ENCODE peak calls at places on chromosomes 4 and X, in seven cellular contexts. U, I, W, V, Q, F and G are unnamed samples.

GRCh38 chr4:22345055-22345454 is 170.8 kb downstream of the ADGRA3 start:
- DNase-seq in U (no peak), I (no peak), W (no peak), V (no peak), Q (no peak), F (no peak), G (no peak)

GRCh38 chr4:140326395-140326993 is 47.0 kb upstream of the SCOC start:
- DNase-seq in U (peak), I (no peak), W (peak), V (no peak), Q (no peak), F (peak), G (peak)

GRCh38 chr4:139552506-139552905 is 3.5 kb downstream of the SETD7 start:
- DNase-seq in U (no peak), I (no peak), W (no peak), V (no peak), Q (no peak), F (no peak), G (no peak)

GRCh38 chrX:67351411-67351810 is 192.4 kb upstream of the AR start:
- DNase-seq in U (no peak), I (no peak), W (no peak), V (no peak), Q (no peak), F (no peak), G (no peak)

GRCh38 chr4:53055274-53055673 is 193.2 kb downstream of the RASL11B start:
- DNase-seq in U (no peak), I (no peak), W (no peak), V (no peak), Q (peak), F (no peak), G (no peak)

GRCh38 chr4:99087887-99088484 is 602 bp downstream of the ADH5 start:
- DNase-seq in U (peak), I (no peak), W (peak), V (no peak), Q (peak), F (peak), G (no peak)

GRCh38 chr4:109730294-109731051 is 603 bp upstream of the PLA2G12A start:
- DNase-seq in U (peak), I (no peak), W (peak), V (no peak), Q (peak), F (peak), G (no peak)

GRCh38 chrX:64976673-64977040 is 407 bp upstream of the ZC4H2 start:
- DNase-seq in U (no peak), I (no peak), W (no peak), V (no peak), Q (no peak), F (no peak), G (no peak)

GRCh38 chr4:10115657-10116624 is 658 bp downstream of the WDR1 start:
- DNase-seq in U (peak), I (peak), W (no peak), V (peak), Q (no peak), F (peak), G (no peak)

GRCh38 chr4:77827343-77827742 is 8.2 kb upstream of the CNOT6L start:
- DNase-seq in U (no peak), I (no peak), W (no peak), V (no peak), Q (no peak), F (no peak), G (no peak)

GRCh38 chrX:101091817-101092216 is 6.2 kb upstream of the CENPI start:
- DNase-seq in U (no peak), I (no peak), W (no peak), V (no peak), Q (no peak), F (no peak), G (no peak)

GRCh38 chr4:23789765-23790164 is 100.1 kb downstream of the PPARGC1A start:
- DNase-seq in U (no peak), I (no peak), W (peak), V (no peak), Q (peak), F (peak), G (no peak)

GRCh38 chrX:21932277-21932996 is 8.1 kb upstream of the SMS start:
- DNase-seq in U (no peak), I (no peak), W (peak), V (no peak), Q (peak), F (no peak), G (no peak)

GRCh38 chr4:106647451-106647850 is 278.9 kb upstream of the GIMD1 start:
- DNase-seq in U (no peak), I (no peak), W (no peak), V (no peak), Q (no peak), F (no peak), G (no peak)

GRCh38 chr4:186845137-186845842 is 121.6 kb upstream of the FAT1 start:
- DNase-seq in U (no peak), I (no peak), W (peak), V (no peak), Q (peak), F (peak), G (no peak)

GRCh38 chrX:91414710-91415109 is 19.9 kb upstream of the PABPC5 start:
- DNase-seq in U (no peak), I (no peak), W (no peak), V (no peak), Q (no peak), F (no peak), G (no peak)

GRCh38 chrX:23783569-23784486 is 855 bp downstream of the SAT1 start:
- DNase-seq in U (no peak), I (no peak), W (no peak), V (no peak), Q (no peak), F (peak), G (no peak)

GRCh38 chr4:125833-126232 is 1.5 kb downstream of the ZNF718 start:
- DNase-seq in U (no peak), I (no peak), W (no peak), V (no peak), Q (no peak), F (no peak), G (no peak)

GRCh38 chr4:107561481-107561880 is 158.6 kb downstream of the PAPSS1 start:
- DNase-seq in U (no peak), I (no peak), W (no peak), V (no peak), Q (no peak), F (no peak), G (no peak)

GRCh38 chr4:111641813-111642579 is 503.3 kb upstream of the FAM241A start:
- DNase-seq in U (peak), I (no peak), W (peak), V (no peak), Q (peak), F (peak), G (peak)

GRCh38 chr4:123784626-123785025 is 388.0 kb downstream of the SPRY1 start:
- DNase-seq in U (no peak), I (no peak), W (no peak), V (no peak), Q (no peak), F (no peak), G (no peak)

GRCh38 chrX:137401092-137401491 is 164.8 kb upstream of the ZIC3 start:
- DNase-seq in U (no peak), I (no peak), W (no peak), V (no peak), Q (no peak), F (no peak), G (no peak)

GRCh38 chr4:37561803-37562207 is 124.4 kb downstream of the RELL1 start:
- DNase-seq in U (no peak), I (no peak), W (no peak), V (no peak), Q (no peak), F (no peak), G (no peak)

GRCh38 chrX:22060451-22060940 is 28.4 kb downstream of the PHEX start:
- DNase-seq in U (no peak), I (no peak), W (no peak), V (peak), Q (no peak), F (no peak), G (no peak)

GRCh38 chr4:1337376-1337831 is 9.6 kb upstream of the UVSSA start:
- DNase-seq in U (no peak), I (peak), W (no peak), V (peak), Q (no peak), F (no peak), G (no peak)

GRCh38 chrX:63754141-63754859 is 30.7 kb downstream of the ARHGEF9 start:
- DNase-seq in U (peak), I (no peak), W (no peak), V (no peak), Q (no peak), F (no peak), G (no peak)

GRCh38 chrX:22032084-22032483 is at the start of gene PHEX:
- DNase-seq in U (no peak), I (no peak), W (no peak), V (no peak), Q (no peak), F (no peak), G (no peak)

GRCh38 chr4:73648478-73648877 is 28.2 kb upstream of the RASSF6 start:
- DNase-seq in U (no peak), I (no peak), W (no peak), V (no peak), Q (no peak), F (no peak), G (no peak)

GRCh38 chr4:25970241-25970675 is 56.2 kb downstream of the SMIM20 start:
- DNase-seq in U (no peak), I (no peak), W (no peak), V (no peak), Q (no peak), F (no peak), G (no peak)

GRCh38 chrX:155127940-155128339 is 56.6 kb downstream of the BRCC3 start:
- DNase-seq in U (no peak), I (no peak), W (no peak), V (no peak), Q (no peak), F (no peak), G (no peak)

GRCh38 chr4:6425336-6425735 is 47.1 kb downstream of the PPP2R2C start:
- DNase-seq in U (no peak), I (no peak), W (no peak), V (no peak), Q (no peak), F (no peak), G (no peak)